ENCODE peak calls at places on chromosomes 16 and 17, in eight cellular contexts. One of them, this sample, is unnamed.
A peak's percentile ranks its signal among the peaks of the same experiment; 100 is the strongest.

GRCh38 chr17:80475949-80476876 is at the start of gene NPTX1:
- DNase-seq in esophagus muscularis mucosa: no peak
- DNase-seq in IMR-90: no peak
- DNase-seq in left ventricle myocardium inferior: no peak
- DNase-seq in testis: no peak
- DNase-seq in fibroblast of villous mesenchyme: no peak
- DNase-seq in body of pancreas: peak; percentile 34
- DNase-seq in HCT116: no peak
- DNase-seq in this sample: no peak

GRCh38 chr17:52892334-52892733 is 733.8 kb upstream of the CA10 start:
- DNase-seq in HCT116: no peak
- DNase-seq in IMR-90: no peak
- DNase-seq in left ventricle myocardium inferior: no peak
- DNase-seq in fibroblast of villous mesenchyme: no peak
- DNase-seq in esophagus muscularis mucosa: no peak
- DNase-seq in testis: no peak
- DNase-seq in body of pancreas: no peak
- DNase-seq in this sample: no peak

GRCh38 chr16:19945934-19946333 is 61.3 kb upstream of the GPRC5B start:
- DNase-seq in HCT116: no peak
- DNase-seq in left ventricle myocardium inferior: no peak
- DNase-seq in testis: no peak
- DNase-seq in IMR-90: no peak
- DNase-seq in esophagus muscularis mucosa: no peak
- DNase-seq in fibroblast of villous mesenchyme: no peak
- DNase-seq in body of pancreas: no peak
- DNase-seq in this sample: no peak

GRCh38 chr17:8122391-8122922 is 1.4 kb downstream of the HES7 start:
- DNase-seq in IMR-90: peak; percentile 50
- DNase-seq in HCT116: no peak
- DNase-seq in fibroblast of villous mesenchyme: peak; percentile 53
- DNase-seq in testis: no peak
- DNase-seq in esophagus muscularis mucosa: no peak
- DNase-seq in body of pancreas: peak; percentile 17
- DNase-seq in left ventricle myocardium inferior: no peak
- DNase-seq in this sample: peak; percentile 56

GRCh38 chr16:4316732-4317461 is 1.0 kb downstream of the GLIS2 start:
- DNase-seq in HCT116: no peak
- DNase-seq in left ventricle myocardium inferior: peak; percentile 60
- DNase-seq in esophagus muscularis mucosa: no peak
- DNase-seq in IMR-90: no peak
- DNase-seq in fibroblast of villous mesenchyme: no peak
- DNase-seq in testis: no peak
- DNase-seq in body of pancreas: peak; percentile 84
- DNase-seq in this sample: peak; percentile 73

GRCh38 chr16:27745348-27745747 is 195.4 kb downstream of the KATNIP start:
- DNase-seq in esophagus muscularis mucosa: no peak
- DNase-seq in fibroblast of villous mesenchyme: no peak
- DNase-seq in IMR-90: peak; percentile 23
- DNase-seq in testis: no peak
- DNase-seq in body of pancreas: no peak
- DNase-seq in left ventricle myocardium inferior: no peak
- DNase-seq in HCT116: no peak
- DNase-seq in this sample: no peak

GRCh38 chr16:69406780-69407331 is 17.6 kb upstream of the CYB5B start:
- DNase-seq in body of pancreas: no peak
- DNase-seq in fibroblast of villous mesenchyme: no peak
- DNase-seq in HCT116: peak; percentile 99
- DNase-seq in esophagus muscularis mucosa: no peak
- DNase-seq in testis: peak; percentile 83
- DNase-seq in left ventricle myocardium inferior: no peak
- DNase-seq in IMR-90: no peak
- DNase-seq in this sample: no peak

GRCh38 chr16:51159864-51160263 is 8.8 kb upstream of the SALL1 start:
- DNase-seq in IMR-90: no peak
- DNase-seq in esophagus muscularis mucosa: no peak
- DNase-seq in body of pancreas: no peak
- DNase-seq in left ventricle myocardium inferior: no peak
- DNase-seq in HCT116: no peak
- DNase-seq in fibroblast of villous mesenchyme: no peak
- DNase-seq in testis: no peak
- DNase-seq in this sample: no peak

GRCh38 chr17:60168654-60169053 is 18.9 kb downstream of the CA4 start:
- DNase-seq in esophagus muscularis mucosa: no peak
- DNase-seq in HCT116: no peak
- DNase-seq in fibroblast of villous mesenchyme: no peak
- DNase-seq in IMR-90: no peak
- DNase-seq in body of pancreas: no peak
- DNase-seq in testis: no peak
- DNase-seq in left ventricle myocardium inferior: no peak
- DNase-seq in this sample: no peak

GRCh38 chr16:67917852-67918236 is 13.8 kb downstream of the CTRL start:
- DNase-seq in IMR-90: peak; percentile 93
- DNase-seq in body of pancreas: no peak
- DNase-seq in esophagus muscularis mucosa: no peak
- DNase-seq in HCT116: peak; percentile 45
- DNase-seq in testis: no peak
- DNase-seq in left ventricle myocardium inferior: no peak
- DNase-seq in fibroblast of villous mesenchyme: peak; percentile 67
- DNase-seq in this sample: no peak

GRCh38 chr17:38982858-38983746 is 15.9 kb upstream of the FBXO47 start:
- DNase-seq in left ventricle myocardium inferior: no peak
- DNase-seq in esophagus muscularis mucosa: no peak
- DNase-seq in IMR-90: peak; percentile 75
- DNase-seq in fibroblast of villous mesenchyme: peak; percentile 82
- DNase-seq in HCT116: peak; percentile 53
- DNase-seq in body of pancreas: peak; percentile 66
- DNase-seq in testis: peak; percentile 70
- DNase-seq in this sample: no peak

GRCh38 chr17:4506180-4506814 is 7.6 kb downstream of the SPNS2 start:
- DNase-seq in left ventricle myocardium inferior: no peak
- DNase-seq in IMR-90: no peak
- DNase-seq in fibroblast of villous mesenchyme: no peak
- DNase-seq in body of pancreas: no peak
- DNase-seq in esophagus muscularis mucosa: no peak
- DNase-seq in HCT116: no peak
- DNase-seq in testis: no peak
- DNase-seq in this sample: no peak

GRCh38 chr16:22358000-22358399 is 16.4 kb downstream of the CDR2 start:
- DNase-seq in IMR-90: no peak
- DNase-seq in esophagus muscularis mucosa: no peak
- DNase-seq in testis: no peak
- DNase-seq in body of pancreas: no peak
- DNase-seq in HCT116: no peak
- DNase-seq in fibroblast of villous mesenchyme: no peak
- DNase-seq in left ventricle myocardium inferior: no peak
- DNase-seq in this sample: no peak

GRCh38 chr17:48995871-48996695 is 1.1 kb upstream of the IGF2BP1 start:
- DNase-seq in fibroblast of villous mesenchyme: peak; percentile 18
- DNase-seq in body of pancreas: no peak
- DNase-seq in testis: peak; percentile 35
- DNase-seq in HCT116: no peak
- DNase-seq in left ventricle myocardium inferior: no peak
- DNase-seq in esophagus muscularis mucosa: peak; percentile 84
- DNase-seq in IMR-90: no peak
- DNase-seq in this sample: no peak

GRCh38 chr17:62705116-62705515 is 77.6 kb downstream of the MRC2 start:
- DNase-seq in esophagus muscularis mucosa: no peak
- DNase-seq in fibroblast of villous mesenchyme: no peak
- DNase-seq in HCT116: no peak
- DNase-seq in body of pancreas: no peak
- DNase-seq in left ventricle myocardium inferior: no peak
- DNase-seq in IMR-90: no peak
- DNase-seq in testis: no peak
- DNase-seq in this sample: no peak

GRCh38 chr16:85370881-85371651 is 242.1 kb upstream of the GSE1 start:
- DNase-seq in HCT116: no peak
- DNase-seq in IMR-90: no peak
- DNase-seq in left ventricle myocardium inferior: no peak
- DNase-seq in esophagus muscularis mucosa: no peak
- DNase-seq in testis: peak; percentile 76
- DNase-seq in body of pancreas: no peak
- DNase-seq in fibroblast of villous mesenchyme: peak; percentile 59
- DNase-seq in this sample: no peak
- H3K4me3 ChIP-seq in HCT116: no peak overlapping the region
- H3K4me3 ChIP-seq in IMR-90: no peak overlapping the region
- H3K4me3 ChIP-seq in left ventricle myocardium inferior: no peak overlapping the region
- H3K4me3 ChIP-seq in esophagus muscularis mucosa: peak overlapping the region; percentile 32
- H3K4me3 ChIP-seq in testis: peak overlapping the region; percentile 26
- H3K4me3 ChIP-seq in body of pancreas: no peak overlapping the region
- H3K4me3 ChIP-seq in fibroblast of villous mesenchyme: peak overlapping the region; percentile 37
- H3K4me3 ChIP-seq in this sample: no peak overlapping the region

DNA sequence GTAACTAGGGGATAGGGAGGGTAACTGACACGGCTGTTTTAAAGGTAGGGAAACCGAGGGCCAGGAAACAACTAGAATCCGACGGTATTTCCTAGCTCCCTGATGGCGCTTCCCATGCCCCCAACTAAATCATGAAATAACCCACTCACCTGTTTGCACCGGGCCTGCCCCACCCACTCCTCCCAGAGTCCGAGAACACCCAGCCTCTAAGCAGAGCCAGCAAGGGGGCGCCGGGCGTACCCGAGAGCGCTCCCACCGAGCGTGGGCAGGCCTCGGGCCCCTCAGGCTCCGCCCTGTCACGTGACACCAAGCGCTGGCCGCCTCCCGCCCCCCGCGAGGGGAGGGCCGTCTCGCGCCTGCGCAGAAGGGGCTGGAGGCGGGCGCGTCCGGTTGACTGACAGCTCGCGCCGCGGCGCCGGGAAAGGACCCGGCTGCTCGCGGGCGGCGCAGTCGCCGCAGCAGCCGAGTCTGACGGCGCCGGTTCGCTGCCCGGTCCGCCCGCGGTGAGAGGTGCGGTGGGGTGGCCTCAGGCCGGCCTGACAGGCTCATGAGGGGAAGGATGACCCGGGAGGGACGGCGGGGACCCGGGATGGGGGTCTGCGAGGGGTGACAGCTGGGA is at the start of gene KIAA0513:
- DNase-seq in body of pancreas: peak; percentile 97
- DNase-seq in testis: peak; percentile 96
- DNase-seq in HCT116: peak; percentile 86
- DNase-seq in fibroblast of villous mesenchyme: peak; percentile 93
- DNase-seq in esophagus muscularis mucosa: peak; percentile 98
- DNase-seq in IMR-90: peak; percentile 90
- DNase-seq in left ventricle myocardium inferior: peak; percentile 93
- DNase-seq in this sample: peak; percentile 97
- TF ChIP-seq CTCF in body of pancreas: peak; percentile 9
- TF ChIP-seq CTCF in testis: no peak
- TF ChIP-seq CTCF in HCT116: no peak
- TF ChIP-seq CTCF in fibroblast of villous mesenchyme: peak; percentile 26
- TF ChIP-seq CTCF in esophagus muscularis mucosa: peak; percentile 18
- TF ChIP-seq CTCF in IMR-90: peak; percentile 39
- TF ChIP-seq CTCF in left ventricle myocardium inferior: peak; percentile 29
- TF ChIP-seq CTCF in this sample: no peak

DNA sequence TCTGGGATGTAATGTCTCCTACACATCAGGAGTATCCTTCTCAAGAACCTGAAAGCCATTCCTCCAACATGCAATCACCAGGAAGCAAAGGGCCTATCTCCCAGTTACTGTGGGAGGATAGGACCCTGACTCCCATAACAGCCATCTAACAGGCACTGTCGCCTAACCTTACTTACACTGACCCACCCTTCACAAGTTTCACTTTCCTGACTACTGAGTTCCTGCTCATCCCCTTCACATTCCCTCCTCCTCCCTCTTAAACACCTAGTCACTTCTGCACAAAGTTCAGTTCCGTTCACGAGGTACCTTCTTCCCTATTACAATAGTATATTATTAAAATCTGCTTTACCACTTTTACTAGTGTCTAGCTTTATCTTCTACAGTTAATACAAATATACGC is 1.3 kb downstream of the C17orf67 start:
- DNase-seq in esophagus muscularis mucosa: no peak
- DNase-seq in testis: no peak
- DNase-seq in HCT116: no peak
- DNase-seq in fibroblast of villous mesenchyme: no peak
- DNase-seq in body of pancreas: no peak
- DNase-seq in left ventricle myocardium inferior: no peak
- DNase-seq in IMR-90: no peak
- DNase-seq in this sample: no peak
- H3K4me3 ChIP-seq in esophagus muscularis mucosa: peak overlapping the region; percentile 76
- H3K4me3 ChIP-seq in testis: peak overlapping the region; percentile 89
- H3K4me3 ChIP-seq in HCT116: peak overlapping the region; percentile 63
- H3K4me3 ChIP-seq in fibroblast of villous mesenchyme: peak overlapping the region; percentile 67
- H3K4me3 ChIP-seq in body of pancreas: peak overlapping the region; percentile 79
- H3K4me3 ChIP-seq in left ventricle myocardium inferior: peak overlapping the region; percentile 83
- H3K4me3 ChIP-seq in IMR-90: peak overlapping the region; percentile 30
- H3K4me3 ChIP-seq in this sample: no peak overlapping the region

GRCh38 chr17:45948881-45949624 is 50.0 kb upstream of the STH start:
- DNase-seq in HCT116: peak; percentile 43
- DNase-seq in esophagus muscularis mucosa: no peak
- DNase-seq in fibroblast of villous mesenchyme: peak; percentile 68
- DNase-seq in body of pancreas: peak; percentile 83
- DNase-seq in left ventricle myocardium inferior: peak; percentile 78
- DNase-seq in IMR-90: peak; percentile 49
- DNase-seq in testis: peak; percentile 82
- DNase-seq in this sample: peak; percentile 75
- TF ChIP-seq CTCF in HCT116: peak; percentile 89
- TF ChIP-seq CTCF in esophagus muscularis mucosa: peak; percentile 79
- TF ChIP-seq CTCF in fibroblast of villous mesenchyme: peak; percentile 82
- TF ChIP-seq CTCF in body of pancreas: peak; percentile 65
- TF ChIP-seq CTCF in left ventricle myocardium inferior: peak; percentile 87
- TF ChIP-seq CTCF in IMR-90: peak; percentile 80
- TF ChIP-seq CTCF in testis: peak; percentile 70
- TF ChIP-seq CTCF in this sample: peak; percentile 50